ENCODE peak calls at places on chromosomes 11 and 22, in nine cellular contexts. X is SK-N-SH; Q is Calu3; O is GOT3; A is stimulated activated CD8-positive, alpha-beta memory T cell treated with anti-CD3 and anti-CD28 coated beads, Interleukin-2, amount 100 ng/mL, for 1 hour; F is ELF-1; W is HCT116; S is ACHN; G is Right ventricle myocardium superior. V is an unnamed sample.

GRCh38 chr11:65262775-65263174 is 1.0 kb downstream of the POLA2 start:
- DNase-seq in X (peak; percentile 24), Q (no peak), O (no peak), A (no peak), F (no peak), W (no peak), S (no peak), G (no peak), V (no peak)

GRCh38 chr11:82765466-82766034 is 31.9 kb upstream of the FAM181B start:
- DNase-seq in X (no peak), Q (no peak), O (no peak), A (no peak), F (peak; percentile 19), W (no peak), S (no peak), G (no peak), V (no peak)

GRCh38 chr11:36065436-36065835 is 121.6 kb downstream of the LDLRAD3 start:
- DNase-seq in X (no peak), Q (no peak), O (no peak), A (no peak), F (no peak), W (no peak), S (no peak), G (no peak), V (no peak)

GRCh38 chr11:79809487-79809886 is 368.7 kb upstream of the TENM4 start:
- DNase-seq in X (no peak), Q (no peak), O (no peak), A (no peak), F (no peak), W (no peak), S (no peak), G (no peak), V (no peak)

GRCh38 chr22:45285431-45286058 is 796 bp downstream of the UPK3A start:
- DNase-seq in X (no peak), Q (no peak), O (no peak), A (no peak), F (no peak), W (no peak), S (no peak), G (no peak), V (no peak)

GRCh38 chr11:3044915-3045314 is 12.3 kb downstream of the CARS1 start:
- DNase-seq in X (no peak), Q (no peak), O (no peak), A (no peak), F (no peak), W (no peak), S (no peak), G (no peak), V (no peak)

GRCh38 chr11:118434123-118434552 is 2.2 kb upstream of the KMT2A start:
- DNase-seq in X (peak; percentile 67), Q (no peak), O (no peak), A (no peak), F (no peak), W (no peak), S (no peak), G (no peak), V (no peak)

GRCh38 chr11:80700386-80700785 is 1259.6 kb upstream of the TENM4 start:
- DNase-seq in X (no peak), Q (no peak), O (no peak), A (no peak), F (no peak), W (no peak), S (no peak), G (no peak), V (no peak)

GRCh38 chr11:35357893-35358292 is 61.5 kb downstream of the SLC1A2 start:
- DNase-seq in X (no peak), Q (no peak), O (no peak), A (no peak), F (no peak), W (no peak), S (peak; percentile 39), G (no peak), V (no peak)

GRCh38 chr22:22787805-22788459 is 99.7 kb upstream of the IGLL5 start:
- DNase-seq in X (peak; percentile 66), Q (peak; percentile 78), O (no peak), A (peak; percentile 37), F (peak; percentile 69), W (peak; percentile 44), S (peak; percentile 54), G (peak; percentile 62), V (no peak)

GRCh38 chr11:117281159-117281558 is 10.0 kb upstream of the BACE1-AS start:
- DNase-seq in X (no peak), Q (no peak), O (no peak), A (no peak), F (peak; percentile 61), W (peak; percentile 50), S (peak; percentile 18), G (no peak), V (peak; percentile 77)

GRCh38 chr11:14538271-14538925 is 18.2 kb upstream of the PSMA1 start:
- DNase-seq in X (no peak), Q (no peak), O (no peak), A (no peak), F (no peak), W (no peak), S (no peak), G (no peak), V (no peak)

GRCh38 chr11:66883021-66883968 is 26.4 kb downstream of the LRFN4 start:
- DNase-seq in X (peak; percentile 85), Q (peak; percentile 86), O (no peak), A (peak; percentile 14), F (peak; percentile 91), W (peak; percentile 68), S (peak; percentile 62), G (peak; percentile 60), V (no peak)

GRCh38 chr22:47372596-47373385 is 610.3 kb downstream of the TBC1D22A start:
- DNase-seq in X (no peak), Q (no peak), O (no peak), A (no peak), F (no peak), W (no peak), S (no peak), G (no peak), V (no peak)

V was measured in glomerular endothelial cell.